ENCODE peak calls at places on chromosomes 13 and 19, in eight cellular contexts. One of them, this sample, is unnamed. For H3K36me3 and H3K4me1, the result is how much of the 10 kb centered on the place peaks cover.

GRCh38 chr19:28289294-28290063 is 923.5 kb downstream of the UQCRFS1 start:
- DNase-seq in IMR-90: no peak
- DNase-seq in HAP-1: no peak
- DNase-seq in pancreas: peak
- DNase-seq in lower lobe of right lung: no peak
- DNase-seq in heart left ventricle: no peak
- DNase-seq in upper lobe of right lung: no peak
- DNase-seq in A673: peak
- DNase-seq in this sample: no peak

GRCh38 chr19:36213793-36214387 is 575 bp downstream of the ZNF565 start:
- DNase-seq in IMR-90: peak
- DNase-seq in HAP-1: no peak
- DNase-seq in pancreas: peak
- DNase-seq in lower lobe of right lung: peak
- DNase-seq in heart left ventricle: no peak
- DNase-seq in upper lobe of right lung: no peak
- DNase-seq in A673: no peak
- DNase-seq in this sample: no peak

GRCh38 chr13:28451482-28452217 is 43.3 kb downstream of the FLT1 start:
- DNase-seq in IMR-90: no peak
- DNase-seq in HAP-1: no peak
- DNase-seq in pancreas: no peak
- DNase-seq in lower lobe of right lung: no peak
- DNase-seq in heart left ventricle: no peak
- DNase-seq in upper lobe of right lung: no peak
- DNase-seq in A673: no peak
- DNase-seq in this sample: no peak

GRCh38 chr19:38683393-38684077 is 36.1 kb downstream of the ACTN4 start:
- DNase-seq in IMR-90: peak
- DNase-seq in HAP-1: peak
- DNase-seq in pancreas: peak
- DNase-seq in lower lobe of right lung: peak
- DNase-seq in heart left ventricle: no peak
- DNase-seq in upper lobe of right lung: peak
- DNase-seq in A673: peak
- DNase-seq in this sample: peak

GRCh38 chr19:46984077-46985010 is 35.3 kb upstream of the NPAS1 start:
- DNase-seq in IMR-90: peak
- DNase-seq in HAP-1: no peak
- DNase-seq in pancreas: no peak
- DNase-seq in lower lobe of right lung: no peak
- DNase-seq in heart left ventricle: no peak
- DNase-seq in upper lobe of right lung: no peak
- DNase-seq in A673: peak
- DNase-seq in this sample: no peak

GRCh38 chr19:45418812-45419211 is 4.9 kb downstream of the ERCC1 start:
- DNase-seq in IMR-90: no peak
- DNase-seq in HAP-1: no peak
- DNase-seq in pancreas: no peak
- DNase-seq in lower lobe of right lung: no peak
- DNase-seq in heart left ventricle: no peak
- DNase-seq in upper lobe of right lung: no peak
- DNase-seq in A673: no peak
- DNase-seq in this sample: no peak

GRCh38 chr13:44266305-44266704 is 107.3 kb upstream of the SERP2 start:
- DNase-seq in IMR-90: no peak
- DNase-seq in HAP-1: no peak
- DNase-seq in pancreas: no peak
- DNase-seq in lower lobe of right lung: no peak
- DNase-seq in heart left ventricle: no peak
- DNase-seq in upper lobe of right lung: no peak
- DNase-seq in A673: no peak
- DNase-seq in this sample: no peak

GRCh38 chr13:33218020-33218419 is 67.5 kb downstream of the STARD13 start:
- DNase-seq in IMR-90: peak
- DNase-seq in HAP-1: no peak
- DNase-seq in pancreas: no peak
- DNase-seq in lower lobe of right lung: no peak
- DNase-seq in heart left ventricle: no peak
- DNase-seq in upper lobe of right lung: no peak
- DNase-seq in A673: no peak
- DNase-seq in this sample: no peak

GRCh38 chr19:44653977-44654784 is 10.5 kb downstream of the PVR start:
- DNase-seq in IMR-90: peak
- DNase-seq in HAP-1: peak
- DNase-seq in pancreas: peak
- DNase-seq in lower lobe of right lung: peak
- DNase-seq in heart left ventricle: peak
- DNase-seq in upper lobe of right lung: peak
- DNase-seq in A673: peak
- DNase-seq in this sample: peak

GRCh38 chr13:20128459-20128927 is 32.4 kb downstream of the GJA3 start:
- DNase-seq in IMR-90: no peak
- DNase-seq in HAP-1: no peak
- DNase-seq in pancreas: peak
- DNase-seq in lower lobe of right lung: no peak
- DNase-seq in heart left ventricle: no peak
- DNase-seq in upper lobe of right lung: peak
- DNase-seq in A673: no peak
- DNase-seq in this sample: no peak

GRCh38 chr13:21435710-21436151 is 23.4 kb downstream of the ZDHHC20 start:
- DNase-seq in IMR-90: peak
- DNase-seq in HAP-1: no peak
- DNase-seq in pancreas: peak
- DNase-seq in lower lobe of right lung: peak
- DNase-seq in heart left ventricle: peak
- DNase-seq in upper lobe of right lung: peak
- DNase-seq in A673: no peak
- DNase-seq in this sample: no peak

GRCh38 chr19:12837225-12837624 is 1.1 kb upstream of the MAST1 start:
- DNase-seq in IMR-90: no peak
- DNase-seq in HAP-1: no peak
- DNase-seq in pancreas: no peak
- DNase-seq in lower lobe of right lung: no peak
- DNase-seq in heart left ventricle: no peak
- DNase-seq in upper lobe of right lung: no peak
- DNase-seq in A673: no peak
- DNase-seq in this sample: no peak

GRCh38 chr13:23796546-23796945 is 92.7 kb downstream of the MIPEP start:
- DNase-seq in IMR-90: peak
- DNase-seq in HAP-1: no peak
- DNase-seq in pancreas: no peak
- DNase-seq in lower lobe of right lung: no peak
- DNase-seq in heart left ventricle: no peak
- DNase-seq in upper lobe of right lung: no peak
- DNase-seq in A673: no peak
- DNase-seq in this sample: no peak

GRCh38 chr19:38055040-38055439 is 148.0 kb downstream of the SIPA1L3 start:
- DNase-seq in IMR-90: no peak
- DNase-seq in HAP-1: no peak
- DNase-seq in pancreas: no peak
- DNase-seq in lower lobe of right lung: no peak
- DNase-seq in heart left ventricle: no peak
- DNase-seq in upper lobe of right lung: no peak
- DNase-seq in A673: no peak
- DNase-seq in this sample: no peak

GRCh38 chr19:50202962-50203280 is 501 bp upstream of the MYH14 start:
- DNase-seq in IMR-90: no peak
- DNase-seq in HAP-1: no peak
- DNase-seq in pancreas: no peak
- DNase-seq in lower lobe of right lung: no peak
- DNase-seq in heart left ventricle: no peak
- DNase-seq in upper lobe of right lung: no peak
- DNase-seq in A673: no peak
- DNase-seq in this sample: no peak

GRCh38 chr19:55667958-55668357 is 7.1 kb upstream of the EPN1 start:
- DNase-seq in IMR-90: no peak
- DNase-seq in HAP-1: no peak
- DNase-seq in pancreas: no peak
- DNase-seq in lower lobe of right lung: no peak
- DNase-seq in heart left ventricle: no peak
- DNase-seq in upper lobe of right lung: no peak
- DNase-seq in A673: no peak
- DNase-seq in this sample: no peak

GRCh38 chr13:76937416-76937815 is 10.9 kb upstream of the ACOD1 start:
- DNase-seq in IMR-90: peak
- DNase-seq in HAP-1: no peak
- DNase-seq in pancreas: no peak
- DNase-seq in lower lobe of right lung: no peak
- DNase-seq in heart left ventricle: no peak
- DNase-seq in upper lobe of right lung: no peak
- DNase-seq in A673: peak
- DNase-seq in this sample: no peak

GRCh38 chr19:47274071-47274890 is at the start of gene INAFM1:
- DNase-seq in IMR-90: peak
- DNase-seq in HAP-1: peak
- DNase-seq in pancreas: peak
- DNase-seq in lower lobe of right lung: peak
- DNase-seq in heart left ventricle: peak
- DNase-seq in upper lobe of right lung: peak
- DNase-seq in A673: peak
- DNase-seq in this sample: peak

GRCh38 chr13:49985129-49985528 is 11.7 kb upstream of the TRIM13 start:
- DNase-seq in IMR-90: no peak
- DNase-seq in HAP-1: no peak
- DNase-seq in pancreas: no peak
- DNase-seq in lower lobe of right lung: no peak
- DNase-seq in heart left ventricle: no peak
- DNase-seq in upper lobe of right lung: no peak
- DNase-seq in A673: no peak
- DNase-seq in this sample: no peak

GRCh38 chr13:37448072-37448471 is 150.5 kb downstream of the POSTN start:
- DNase-seq in IMR-90: peak
- DNase-seq in HAP-1: no peak
- DNase-seq in pancreas: no peak
- DNase-seq in lower lobe of right lung: no peak
- DNase-seq in heart left ventricle: no peak
- DNase-seq in upper lobe of right lung: no peak
- DNase-seq in A673: no peak
- DNase-seq in this sample: no peak
- H3K36me3 ChIP-seq in IMR-90: under half
- H3K36me3 ChIP-seq in HAP-1: under half
- H3K36me3 ChIP-seq in pancreas: under half
- H3K36me3 ChIP-seq in lower lobe of right lung: under half
- H3K36me3 ChIP-seq in heart left ventricle: under half
- H3K36me3 ChIP-seq in upper lobe of right lung: under half
- H3K36me3 ChIP-seq in A673: under half
- H3K36me3 ChIP-seq in this sample: under half

GRCh38 chr19:15195381-15195964 is 5.3 kb downstream of the NOTCH3 start:
- DNase-seq in IMR-90: peak
- DNase-seq in HAP-1: peak
- DNase-seq in pancreas: peak
- DNase-seq in lower lobe of right lung: peak
- DNase-seq in heart left ventricle: peak
- DNase-seq in upper lobe of right lung: peak
- DNase-seq in A673: peak
- DNase-seq in this sample: peak
- H3K4me1 ChIP-seq in IMR-90: under half
- H3K4me1 ChIP-seq in HAP-1: under half
- H3K4me1 ChIP-seq in pancreas: under half
- H3K4me1 ChIP-seq in lower lobe of right lung: under half
- H3K4me1 ChIP-seq in heart left ventricle: under half
- H3K4me1 ChIP-seq in upper lobe of right lung: under half
- H3K4me1 ChIP-seq in A673: under half
- H3K4me1 ChIP-seq in this sample: under half

GRCh38 chr19:10142701-10143375 is 23.1 kb upstream of the EIF3G start:
- DNase-seq in IMR-90: no peak
- DNase-seq in HAP-1: no peak
- DNase-seq in pancreas: no peak
- DNase-seq in lower lobe of right lung: peak
- DNase-seq in heart left ventricle: no peak
- DNase-seq in upper lobe of right lung: peak
- DNase-seq in A673: no peak
- DNase-seq in this sample: no peak
- H3K36me3 ChIP-seq in IMR-90: half or more
- H3K36me3 ChIP-seq in HAP-1: half or more
- H3K36me3 ChIP-seq in pancreas: under half
- H3K36me3 ChIP-seq in lower lobe of right lung: half or more
- H3K36me3 ChIP-seq in heart left ventricle: half or more
- H3K36me3 ChIP-seq in upper lobe of right lung: half or more
- H3K36me3 ChIP-seq in A673: half or more
- H3K36me3 ChIP-seq in this sample: under half

DNA sequence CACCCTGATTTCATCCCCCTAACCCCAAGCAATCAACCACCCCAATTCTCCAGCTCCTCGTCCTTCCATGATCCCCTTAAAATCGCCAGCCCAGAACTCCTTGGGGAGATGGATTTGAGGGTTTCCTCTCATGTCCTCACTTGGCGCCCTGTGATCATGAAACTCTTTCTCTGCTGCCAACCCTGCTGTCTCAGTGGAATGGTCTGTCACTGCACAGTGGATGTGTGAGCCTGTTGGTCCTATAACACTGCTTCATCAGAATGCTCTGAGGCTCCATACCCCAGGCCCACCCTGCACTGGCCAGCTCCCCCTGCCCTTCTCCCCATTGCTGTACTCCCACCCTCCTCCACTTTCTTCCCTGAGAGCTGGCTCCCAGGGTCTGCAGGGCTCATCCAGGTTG is 12.6 kb upstream of the ZNF792 start:
- DNase-seq in IMR-90: no peak
- DNase-seq in HAP-1: no peak
- DNase-seq in pancreas: no peak
- DNase-seq in lower lobe of right lung: peak
- DNase-seq in heart left ventricle: no peak
- DNase-seq in upper lobe of right lung: no peak
- DNase-seq in A673: no peak
- DNase-seq in this sample: no peak
- H3K4me1 ChIP-seq in IMR-90: under half
- H3K4me1 ChIP-seq in HAP-1: under half
- H3K4me1 ChIP-seq in pancreas: under half
- H3K4me1 ChIP-seq in lower lobe of right lung: under half
- H3K4me1 ChIP-seq in heart left ventricle: under half
- H3K4me1 ChIP-seq in upper lobe of right lung: under half
- H3K4me1 ChIP-seq in A673: under half
- H3K4me1 ChIP-seq in this sample: under half

GRCh38 chr19:33125929-33126388 is 6.0 kb upstream of the WDR88 start:
- DNase-seq in IMR-90: peak
- DNase-seq in HAP-1: peak
- DNase-seq in pancreas: no peak
- DNase-seq in lower lobe of right lung: no peak
- DNase-seq in heart left ventricle: no peak
- DNase-seq in upper lobe of right lung: peak
- DNase-seq in A673: peak
- DNase-seq in this sample: no peak
- H3K36me3 ChIP-seq in IMR-90: under half
- H3K36me3 ChIP-seq in HAP-1: under half
- H3K36me3 ChIP-seq in pancreas: under half
- H3K36me3 ChIP-seq in lower lobe of right lung: half or more
- H3K36me3 ChIP-seq in heart left ventricle: half or more
- H3K36me3 ChIP-seq in upper lobe of right lung: half or more
- H3K36me3 ChIP-seq in A673: under half
- H3K36me3 ChIP-seq in this sample: under half